ENCODE peak calls at places on chromosome 3, in nine cellular contexts. W, V, D, X, E, U, Q, T and C are unnamed samples.

GRCh38 chr3:146640955-146641867 is 36.1 kb upstream of the PLSCR5 start:
- DNase-seq in V (no peak), D (peak), T (no peak), U (no peak), X (peak), Q (no peak), E (peak), W (no peak), C (no peak)

GRCh38 chr3:141231923-141232861 is 567 bp downstream of the PXYLP1 start:
- DNase-seq in E (no peak), T (no peak), W (no peak), V (peak), X (no peak), D (peak), Q (no peak), U (no peak), C (peak)

GRCh38 chr3:167883452-167883851 is 147.9 kb downstream of the SERPINI1 start:
- DNase-seq in T (no peak), Q (no peak), E (no peak), X (no peak), U (no peak), V (no peak), D (no peak), W (no peak), C (no peak)

GRCh38 chr3:132378846-132379245 is 38.5 kb upstream of the DNAJC13 start:
- DNase-seq in T (no peak), Q (no peak), W (no peak), E (no peak), X (no peak), V (no peak), U (no peak), D (no peak), C (no peak)

GRCh38 chr3:145190138-145190537 is 970.8 kb downstream of the PLOD2 start:
- DNase-seq in V (no peak), T (no peak), W (no peak), Q (no peak), X (no peak), E (no peak), D (no peak), U (no peak), C (no peak)

GRCh38 chr3:13006216-13006990 is 66.8 kb downstream of the IQSEC1 start:
- DNase-seq in V (peak), T (no peak), E (no peak), U (no peak), D (no peak), W (no peak), X (no peak), Q (no peak), C (no peak)

GRCh38 chr3:145915787-145916186 is 245.2 kb downstream of the PLOD2 start:
- DNase-seq in E (no peak), U (no peak), D (no peak), X (no peak), V (no peak), Q (no peak), T (no peak), W (no peak), C (no peak)

GRCh38 chr3:22360197-22360596 is 609.2 kb upstream of the ZNF385D start:
- DNase-seq in Q (no peak), U (no peak), V (no peak), D (no peak), W (no peak), X (no peak), T (no peak), E (no peak), C (no peak)

GRCh38 chr3:126448141-126448892 is 27.4 kb downstream of the ZXDC start:
- DNase-seq in D (no peak), W (no peak), V (no peak), Q (peak), E (no peak), X (no peak), U (no peak), T (no peak), C (no peak)

GRCh38 chr3:19931767-19932188 is 2.2 kb downstream of the EFHB start:
- DNase-seq in W (no peak), D (peak), E (peak), X (no peak), T (no peak), U (no peak), Q (no peak), V (no peak), C (no peak)

GRCh38 chr3:175433026-175433668 is 574.0 kb downstream of the NAALADL2 start:
- DNase-seq in U (no peak), V (no peak), Q (no peak), X (peak), D (peak), E (peak), W (no peak), T (no peak), C (no peak)

GRCh38 chr3:81744366-81744765 is 17.1 kb downstream of the GBE1 start:
- DNase-seq in U (no peak), D (peak), W (no peak), V (no peak), T (peak), Q (peak), X (peak), E (peak), C (peak)

GRCh38 chr3:39107056-39107873 is at the start of the genes GORASP1 and TTC21A:
- DNase-seq in E (peak), T (peak), D (peak), Q (peak), V (peak), W (peak), U (peak), X (peak), C (peak)

GRCh38 chr3:10280177-10280529 is 12.6 kb downstream of the GHRL start:
- DNase-seq in T (no peak), E (no peak), X (no peak), V (no peak), W (no peak), D (no peak), U (no peak), Q (no peak), C (no peak)

GRCh38 chr3:126424039-126424717 is 29.5 kb downstream of the CFAP100 start:
- DNase-seq in Q (no peak), U (no peak), E (no peak), T (no peak), X (no peak), W (peak), D (no peak), V (no peak), C (no peak)

GRCh38 chr3:182436547-182436946 is 356.8 kb upstream of the ATP11B start:
- DNase-seq in W (no peak), Q (no peak), U (no peak), E (no peak), T (no peak), V (no peak), X (no peak), D (no peak), C (no peak)

GRCh38 chr3:133821767-133822638 is 16.4 kb downstream of the SRPRB start:
- DNase-seq in D (peak), T (no peak), Q (peak), V (no peak), U (peak), X (peak), E (peak), W (peak), C (peak)

GRCh38 chr3:89698208-89698830 is 590.9 kb downstream of the EPHA3 start:
- DNase-seq in V (no peak), Q (no peak), W (no peak), X (no peak), E (no peak), D (peak), U (no peak), T (no peak), C (no peak)

GRCh38 chr3:27311400-27311799 is 57.8 kb downstream of the NEK10 start:
- DNase-seq in W (no peak), X (peak), U (no peak), T (no peak), D (peak), E (peak), Q (no peak), V (no peak), C (no peak)

GRCh38 chr3:195095704-195096036 is 175.3 kb downstream of the XXYLT1 start:
- DNase-seq in X (peak), W (no peak), V (no peak), Q (peak), E (peak), T (no peak), U (no peak), D (no peak), C (no peak)

GRCh38 chr3:143120716-143121239 is 1.2 kb downstream of the CHST2 start:
- DNase-seq in T (no peak), E (peak), D (peak), U (no peak), V (peak), W (no peak), Q (peak), X (no peak), C (no peak)

GRCh38 chr3:134255399-134255798 is 4.7 kb upstream of the RYK start:
- DNase-seq in Q (no peak), T (no peak), W (no peak), E (no peak), X (no peak), D (no peak), U (no peak), V (no peak), C (no peak)

GRCh38 chr3:49787182-49787464 is 781 bp upstream of the IP6K1 start:
- DNase-seq in X (no peak), E (no peak), U (no peak), T (peak), V (no peak), D (no peak), Q (no peak), W (no peak), C (no peak)

GRCh38 chr3:119368243-119368800 is 74.1 kb downstream of the ARHGAP31 start:
- DNase-seq in Q (no peak), U (no peak), V (no peak), X (no peak), W (no peak), D (no peak), T (no peak), E (peak), C (no peak)

GRCh38 chr3:19293295-19293694 is 145.0 kb downstream of the KCNH8 start:
- DNase-seq in T (no peak), W (no peak), V (no peak), X (no peak), Q (no peak), D (no peak), E (no peak), U (no peak), C (no peak)

GRCh38 chr3:191065183-191065805 is 133.7 kb upstream of the OSTN start:
- DNase-seq in T (no peak), U (no peak), V (no peak), X (peak), W (no peak), D (peak), E (no peak), Q (no peak), C (no peak)

GRCh38 chr3:152657002-152657400 is 177.9 kb upstream of the P2RY1 start:
- DNase-seq in E (no peak), T (no peak), Q (no peak), U (no peak), X (no peak), W (no peak), V (no peak), D (no peak), C (no peak)

GRCh38 chr3:139120336-139120971 is 75.8 kb upstream of the PRR23C start:
- DNase-seq in W (no peak), Q (no peak), T (peak), E (peak), D (peak), U (no peak), X (peak), V (no peak), C (no peak)

GRCh38 chr3:139269984-139270383 is 73.8 kb upstream of the MRPS22 start:
- DNase-seq in X (no peak), W (no peak), Q (no peak), D (no peak), U (no peak), E (no peak), T (no peak), V (no peak), C (no peak)

GRCh38 chr3:43892535-43892934 is 201.8 kb downstream of the ABHD5 start:
- DNase-seq in T (no peak), Q (no peak), U (no peak), X (no peak), W (no peak), E (no peak), V (no peak), D (no peak), C (no peak)

GRCh38 chr3:184377882-184378445 is at the start of gene THPO:
- DNase-seq in W (no peak), X (no peak), Q (no peak), T (no peak), E (no peak), D (no peak), V (no peak), U (no peak), C (no peak)

GRCh38 chr3:184379375-184380209 is at the start of gene CHRD:
- DNase-seq in D (no peak), U (no peak), E (no peak), W (no peak), V (no peak), T (no peak), X (no peak), Q (no peak), C (peak)

GRCh38 chr3:184377374-184377773 is 633 bp downstream of the THPO start:
- DNase-seq in Q (no peak), D (no peak), V (no peak), E (no peak), T (no peak), W (no peak), X (no peak), U (no peak), C (no peak)

GRCh38 chr3:184380210-184380626 is 364 bp downstream of the CHRD start:
- DNase-seq in T (peak), W (no peak), E (peak), X (peak), U (no peak), V (peak), D (peak), Q (peak), C (peak)

GRCh38 chr3:184378650-184379374 is 805 bp upstream of the THPO start:
- DNase-seq in V (no peak), W (no peak), E (no peak), X (no peak), Q (no peak), D (no peak), U (no peak), T (no peak), C (peak)
- TF ChIP-seq CTCF in V (no peak), W (no peak), E (no peak), X (no peak), Q (no peak), D (no peak), U (no peak), T (no peak), C (no peak)

GRCh38 chr3:179236676-179237301 is 14.1 kb downstream of the KCNMB3 start:
- DNase-seq in D (no peak), U (no peak), V (no peak), T (no peak), X (no peak), Q (no peak), W (no peak), E (no peak), C (no peak)
- TF ChIP-seq CTCF in D (no peak), U (no peak), V (no peak), T (no peak), X (no peak), Q (no peak), W (no peak), E (no peak), C (no peak)

GRCh38 chr3:5068531-5068930 is 53.6 kb upstream of the ARL8B start:
- DNase-seq in T (no peak), Q (no peak), E (no peak), W (no peak), U (no peak), V (no peak), X (no peak), D (no peak), C (no peak)

GRCh38 chr3:5073374-5074085 is 48.6 kb upstream of the ARL8B start:
- DNase-seq in D (no peak), W (no peak), E (no peak), V (no peak), U (no peak), X (no peak), Q (no peak), T (no peak), C (no peak)

GRCh38 chr3:5072100-5072816 is 49.8 kb upstream of the ARL8B start:
- DNase-seq in U (no peak), X (no peak), T (peak), E (no peak), W (no peak), Q (no peak), V (no peak), D (no peak), C (no peak)

GRCh38 chr3:5069627-5070026 is 52.5 kb upstream of the ARL8B start:
- DNase-seq in T (no peak), U (no peak), X (no peak), Q (no peak), W (no peak), E (no peak), V (no peak), D (no peak), C (no peak)

GRCh38 chr3:5071061-5071460 is 51.0 kb upstream of the ARL8B start:
- DNase-seq in T (peak), Q (no peak), D (peak), U (no peak), E (peak), X (peak), W (no peak), V (no peak), C (peak)
- TF ChIP-seq CTCF in T (no peak), Q (no peak), D (no peak), U (no peak), E (peak), X (no peak), W (no peak), V (no peak), C (no peak)

GRCh38 chr3:98188553-98188952 is 22.1 kb downstream of the OR5H15 start:
- DNase-seq in E (no peak), D (peak), Q (no peak), U (no peak), W (no peak), V (no peak), T (no peak), X (no peak), C (no peak)
- TF ChIP-seq CTCF in E (no peak), D (peak), Q (peak), U (no peak), W (peak), V (peak), T (no peak), X (no peak), C (no peak)

GRCh38 chr3:112781611-112782010 is 65.1 kb downstream of the CD200R1L start:
- DNase-seq in U (no peak), E (no peak), T (no peak), W (no peak), D (no peak), Q (no peak), V (no peak), X (peak), C (no peak)
- TF ChIP-seq CTCF in U (no peak), E (no peak), T (no peak), W (no peak), D (no peak), Q (no peak), V (no peak), X (no peak), C (no peak)

GRCh38 chr3:57856675-57857074 is 100.6 kb downstream of the SLMAP start:
- DNase-seq in W (no peak), U (no peak), Q (no peak), T (no peak), X (no peak), V (no peak), D (peak), E (no peak), C (no peak)
- TF ChIP-seq CTCF in W (no peak), U (no peak), Q (peak), T (no peak), X (peak), V (no peak), D (peak), E (peak), C (no peak)

DNA sequence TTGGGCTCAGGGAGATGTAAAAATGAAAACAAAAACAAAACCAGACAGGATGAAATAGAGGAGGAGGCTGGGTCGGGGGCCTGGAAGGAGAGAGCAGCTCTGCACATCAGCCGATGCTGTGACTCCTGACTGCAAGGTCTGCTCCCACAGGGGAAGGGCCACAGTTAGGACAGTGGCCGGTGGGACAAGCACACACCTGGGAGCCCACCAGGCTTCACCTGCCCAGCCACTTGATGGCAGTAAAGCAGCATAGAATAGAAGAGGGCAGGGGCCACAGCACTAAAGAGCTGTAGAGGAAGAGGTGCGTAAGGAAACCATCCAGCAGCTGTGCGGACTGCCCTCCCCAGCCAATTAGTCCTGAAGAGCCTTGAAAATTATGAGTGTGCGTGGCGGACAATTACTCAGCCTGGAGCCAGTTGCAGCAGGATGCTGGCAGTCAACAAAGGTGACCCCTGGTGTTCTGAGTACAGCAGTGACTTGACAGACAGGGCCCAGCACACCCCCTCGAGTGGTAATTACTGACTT is 29.8 kb downstream of the ALS2CL start:
- DNase-seq in Q (peak), D (no peak), U (no peak), W (peak), V (peak), E (no peak), T (peak), X (peak), C (peak)
- TF ChIP-seq CTCF in Q (peak), D (no peak), U (no peak), W (no peak), V (no peak), E (peak), T (no peak), X (no peak), C (peak)

DNA sequence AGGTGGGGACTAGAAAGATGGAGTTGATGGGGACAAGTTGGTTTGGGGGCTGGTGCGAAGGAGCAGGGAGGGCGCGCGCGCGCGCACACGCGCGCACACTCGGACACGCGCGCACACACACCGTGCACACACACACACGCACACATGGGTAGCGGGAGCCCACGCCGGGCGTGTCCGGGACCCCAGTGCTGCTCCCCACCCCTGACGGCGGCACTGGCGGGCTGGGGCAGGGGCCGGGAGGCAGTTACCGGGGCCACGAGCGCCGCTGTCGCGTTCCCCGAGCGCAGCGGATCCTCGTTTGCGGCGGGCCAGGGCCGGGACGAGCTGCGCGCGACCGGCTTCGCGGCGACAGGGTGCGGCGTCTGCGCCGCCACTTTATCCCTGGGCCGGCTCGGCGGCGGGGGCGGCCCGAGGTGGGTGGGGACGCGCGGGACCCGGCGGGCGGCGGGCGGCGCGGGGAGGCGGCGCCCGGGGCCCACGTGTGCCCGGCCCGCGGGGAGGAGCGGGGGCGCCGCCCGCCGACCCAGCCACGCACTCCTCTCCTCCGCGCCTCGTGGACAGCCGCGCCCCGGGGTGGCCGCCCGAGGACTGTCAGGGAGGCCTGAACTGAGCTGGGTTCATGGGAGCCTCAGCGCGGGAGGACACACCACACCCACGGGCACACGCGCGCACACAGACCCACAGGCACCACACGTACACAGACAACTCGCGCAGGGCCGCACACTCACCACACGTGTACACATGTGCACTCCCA is 698 bp upstream of the MGLL start:
- DNase-seq in V (peak), E (no peak), W (peak), U (no peak), T (no peak), D (peak), X (no peak), Q (peak), C (peak)
- TF ChIP-seq CTCF in V (peak), E (no peak), W (peak), U (no peak), T (no peak), D (no peak), X (no peak), Q (no peak), C (peak)